ENCODE peak calls at places on chromosome 4, in seven cellular contexts. U is HCT116; W is cardiac muscle cell; E is central memory CD4-positive, alpha-beta T cell; X is activated gamma-delta T cell treated with anti-CD3 and anti-CD28 coated beads, Interleukin-2, amount 50 U/mL, for 16 hours; D is stimulated activated CD4-positive, alpha-beta T cell treated with anti-CD3 and anti-CD28 coated beads, TNF-alpha, amount 100 ng/mL, for 48 hours; G is pancreas. N is an unnamed sample.

GRCh38 chr4:87118826-87119225 is 101.6 kb downstream of the KLHL8 start:
- DNase-seq in U (no peak), W (peak), E (no peak), X (no peak), D (no peak), G (no peak), N (no peak)

GRCh38 chr4:147059064-147059731 is 113.5 kb upstream of the TTC29 start:
- DNase-seq in U (no peak), W (no peak), E (no peak), X (no peak), D (no peak), G (no peak), N (no peak)

GRCh38 chr4:140152015-140152703 is 1.8 kb downstream of the MAML3 start:
- DNase-seq in U (peak), W (no peak), E (peak), X (peak), D (no peak), G (peak), N (peak)

GRCh38 chr4:109614466-109614865 is 54.4 kb downstream of the MCUB start:
- DNase-seq in U (no peak), W (peak), E (no peak), X (no peak), D (no peak), G (no peak), N (no peak)

GRCh38 chr4:7303561-7303960 is 111.2 kb downstream of the SORCS2 start:
- DNase-seq in U (no peak), W (no peak), E (no peak), X (no peak), D (no peak), G (no peak), N (no peak)

GRCh38 chr4:106329027-106329618 is 12.8 kb downstream of the AIMP1 start:
- DNase-seq in U (peak), W (peak), E (peak), X (no peak), D (no peak), G (no peak), N (no peak)

GRCh38 chr4:105140684-105141490 is 5.8 kb upstream of the TET2 start:
- DNase-seq in U (no peak), W (peak), E (peak), X (no peak), D (no peak), G (no peak), N (no peak)

GRCh38 chr4:113821851-113822250 is 60.3 kb upstream of the CAMK2D start:
- DNase-seq in U (no peak), W (no peak), E (no peak), X (no peak), D (no peak), G (no peak), N (no peak)

GRCh38 chr4:119693127-119693526 is 64.5 kb upstream of the PDE5A start:
- DNase-seq in U (no peak), W (peak), E (no peak), X (no peak), D (no peak), G (no peak), N (no peak)

GRCh38 chr4:52588771-52589591 is 70.1 kb downstream of the USP46 start:
- DNase-seq in U (no peak), W (peak), E (peak), X (no peak), D (no peak), G (no peak), N (no peak)

GRCh38 chr4:151324449-151325319 is 721 bp downstream of the SH3D19 start:
- DNase-seq in U (peak), W (peak), E (no peak), X (no peak), D (no peak), G (peak), N (peak)

N was measured in prostate gland.